ENCODE peak calls at places on chromosome 1, in six cellular contexts. G is amniotic stem cell; B is GM03348; T is Calu3; Y is HuH-7; C is activated T-helper 1 cell treated with anti-CD3 and anti-CD28 coated beads, Interleukin-12 subunit alpha, Interleukin-12 subunit beta, Interleukin-2, Interleukin-4 antibody, amounts not matched to agents 30 ng/mL and 10 ng/mL and 1 ng/mL, durations not matched to agents 14 hours and 24 hours and 36 hours. Q is an unnamed sample.

GRCh38 chr1:206487970-206488369 is 17.7 kb downstream of the IKBKE start:
- DNase-seq in Y (no peak), G (no peak), C (no peak), B (no peak), T (no peak), Q (no peak)

GRCh38 chr1:227939791-227940771 is 7.7 kb downstream of the WNT9A start:
- DNase-seq in Y (no peak), B (no peak), T (no peak), G (no peak), C (no peak), Q (no peak)

GRCh38 chr1:9760824-9761223 is 62.9 kb downstream of the CLSTN1 start:
- DNase-seq in C (no peak), Y (peak; percentile 22), B (no peak), T (no peak), G (no peak), Q (no peak)

GRCh38 chr1:210758761-210759160 is 375.2 kb downstream of the KCNH1 start:
- DNase-seq in Y (no peak), C (no peak), B (no peak), T (no peak), G (no peak), Q (no peak)

GRCh38 chr1:158818991-158819405 is 12.2 kb upstream of the MNDA start:
- DNase-seq in B (no peak), T (no peak), G (no peak), C (no peak), Y (no peak), Q (no peak)

GRCh38 chr1:16138772-16139221 is 17.1 kb downstream of the EPHA2 start:
- DNase-seq in C (no peak), B (peak; percentile 44), T (peak; percentile 59), G (no peak), Y (no peak), Q (no peak)

GRCh38 chr1:233569636-233570035 is 44.3 kb upstream of the KCNK1 start:
- DNase-seq in T (peak; percentile 5), B (no peak), G (no peak), Y (no peak), C (no peak), Q (no peak)

GRCh38 chr1:219372916-219373615 is 199.4 kb downstream of the LYPLAL1 start:
- DNase-seq in T (no peak), C (no peak), G (no peak), B (no peak), Y (no peak), Q (no peak)

GRCh38 chr1:39195166-39196111 is 9.1 kb upstream of the MACF1 start:
- DNase-seq in C (no peak), T (no peak), Y (no peak), G (no peak), B (peak; percentile 40), Q (no peak)

GRCh38 chr1:201896951-201897391 is 8.3 kb downstream of the SHISA4 start:
- DNase-seq in T (peak; percentile 64), C (no peak), G (no peak), B (peak; percentile 72), Y (no peak), Q (no peak)

GRCh38 chr1:172967936-172968335 is 82.8 kb downstream of the TNFSF18 start:
- DNase-seq in B (no peak), T (no peak), Y (no peak), C (no peak), G (no peak), Q (no peak)

Q was measured in lung.